ENCODE peak calls at places on chromosomes 2 and 18, in four cellular contexts. One of them, this sample, is unnamed.

GRCh38 chr18:9721893-9722515 is 13.9 kb downstream of the RAB31 start:
- DNase-seq in GM03348: no peak
- DNase-seq in amniotic epithelial cell: no peak
- DNase-seq in cardiac fibroblast: no peak
- DNase-seq in this sample: no peak

GRCh38 chr2:241489733-241490443 is 18.5 kb downstream of the STK25 start:
- DNase-seq in amniotic epithelial cell: no peak
- DNase-seq in GM03348: no peak
- DNase-seq in cardiac fibroblast: no peak
- DNase-seq in this sample: no peak

GRCh38 chr2:201261911-201262310 is 1.6 kb downstream of the CASP8 start:
- DNase-seq in GM03348: no peak
- DNase-seq in cardiac fibroblast: no peak
- DNase-seq in amniotic epithelial cell: no peak
- DNase-seq in this sample: no peak

GRCh38 chr2:46873632-46874068 is 42.0 kb downstream of the MCFD2 start:
- DNase-seq in cardiac fibroblast: peak
- DNase-seq in GM03348: peak
- DNase-seq in amniotic epithelial cell: peak
- DNase-seq in this sample: peak

GRCh38 chr2:74836675-74837401 is 2.9 kb downstream of the HK2 start:
- DNase-seq in GM03348: no peak
- DNase-seq in cardiac fibroblast: no peak
- DNase-seq in amniotic epithelial cell: no peak
- DNase-seq in this sample: no peak

GRCh38 chr2:149431337-149431736 is 101.0 kb downstream of the LYPD6 start:
- DNase-seq in cardiac fibroblast: no peak
- DNase-seq in GM03348: peak
- DNase-seq in amniotic epithelial cell: peak
- DNase-seq in this sample: no peak

GRCh38 chr2:126886906-126887280 is 11.8 kb upstream of the TEX51 start:
- DNase-seq in GM03348: no peak
- DNase-seq in cardiac fibroblast: no peak
- DNase-seq in amniotic epithelial cell: no peak
- DNase-seq in this sample: no peak

GRCh38 chr2:160974803-160975202 is 185.4 kb upstream of the TANK start:
- DNase-seq in amniotic epithelial cell: no peak
- DNase-seq in GM03348: no peak
- DNase-seq in cardiac fibroblast: peak
- DNase-seq in this sample: no peak

GRCh38 chr2:19435815-19436214 is 77.4 kb upstream of the OSR1 start:
- DNase-seq in cardiac fibroblast: no peak
- DNase-seq in amniotic epithelial cell: no peak
- DNase-seq in GM03348: peak
- DNase-seq in this sample: no peak

GRCh38 chr2:69969126-69969983 is 7.9 kb upstream of the ASPRV1 start:
- DNase-seq in amniotic epithelial cell: no peak
- DNase-seq in cardiac fibroblast: no peak
- DNase-seq in GM03348: no peak
- DNase-seq in this sample: no peak

GRCh38 chr2:42962521-42962953 is 170.2 kb upstream of the HAAO start:
- DNase-seq in GM03348: no peak
- DNase-seq in amniotic epithelial cell: no peak
- DNase-seq in cardiac fibroblast: peak
- DNase-seq in this sample: peak

GRCh38 chr18:12476955-12477354 is 69.2 kb downstream of the PRELID3A start:
- DNase-seq in cardiac fibroblast: no peak
- DNase-seq in amniotic epithelial cell: peak
- DNase-seq in GM03348: no peak
- DNase-seq in this sample: no peak

GRCh38 chr2:54557601-54558187 is 101.6 kb downstream of the SPTBN1 start:
- DNase-seq in amniotic epithelial cell: peak
- DNase-seq in cardiac fibroblast: peak
- DNase-seq in GM03348: no peak
- DNase-seq in this sample: peak

GRCh38 chr2:33342171-33342570 is 134.3 kb upstream of the RASGRP3 start:
- DNase-seq in amniotic epithelial cell: no peak
- DNase-seq in cardiac fibroblast: peak
- DNase-seq in GM03348: no peak
- DNase-seq in this sample: peak

GRCh38 chr18:53458944-53459580 is 765.4 kb downstream of the MBD2 start:
- DNase-seq in amniotic epithelial cell: no peak
- DNase-seq in GM03348: no peak
- DNase-seq in cardiac fibroblast: no peak
- DNase-seq in this sample: no peak

GRCh38 chr2:235591921-235592320 is 98.1 kb downstream of the AGAP1 start:
- DNase-seq in amniotic epithelial cell: no peak
- DNase-seq in cardiac fibroblast: peak
- DNase-seq in GM03348: no peak
- DNase-seq in this sample: no peak

GRCh38 chr2:152347076-152347475 is 12.1 kb downstream of the FMNL2 start:
- DNase-seq in GM03348: peak
- DNase-seq in amniotic epithelial cell: peak
- DNase-seq in cardiac fibroblast: peak
- DNase-seq in this sample: no peak

GRCh38 chr2:116094196-116094595 is 1651.8 kb downstream of the DPP10 start:
- DNase-seq in cardiac fibroblast: no peak
- DNase-seq in amniotic epithelial cell: no peak
- DNase-seq in GM03348: no peak
- DNase-seq in this sample: no peak

GRCh38 chr2:177724398-177725287 is 332.1 kb downstream of the AGPS start:
- DNase-seq in cardiac fibroblast: peak
- DNase-seq in amniotic epithelial cell: peak
- DNase-seq in GM03348: peak
- DNase-seq in this sample: peak

GRCh38 chr2:234840336-234840735 is 111.5 kb upstream of the SH3BP4 start:
- DNase-seq in amniotic epithelial cell: peak
- DNase-seq in cardiac fibroblast: peak
- DNase-seq in GM03348: peak
- DNase-seq in this sample: peak

GRCh38 chr2:14401838-14402237 is 230.7 kb upstream of the LRATD1 start:
- DNase-seq in cardiac fibroblast: no peak
- DNase-seq in amniotic epithelial cell: no peak
- DNase-seq in GM03348: no peak
- DNase-seq in this sample: no peak

GRCh38 chr2:78780321-78780720 is 245.2 kb upstream of the REG3G start:
- DNase-seq in amniotic epithelial cell: no peak
- DNase-seq in GM03348: no peak
- DNase-seq in cardiac fibroblast: no peak
- DNase-seq in this sample: no peak

GRCh38 chr2:54880428-54880827 is 157.0 kb downstream of the EML6 start:
- DNase-seq in amniotic epithelial cell: no peak
- DNase-seq in cardiac fibroblast: no peak
- DNase-seq in GM03348: no peak
- DNase-seq in this sample: no peak

GRCh38 chr2:172198361-172198760 is 95.7 kb upstream of the DLX2 start:
- DNase-seq in amniotic epithelial cell: no peak
- DNase-seq in cardiac fibroblast: no peak
- DNase-seq in GM03348: no peak
- DNase-seq in this sample: no peak

GRCh38 chr2:44479127-44479887 is 117.6 kb downstream of the CAMKMT start:
- DNase-seq in amniotic epithelial cell: peak
- DNase-seq in cardiac fibroblast: peak
- DNase-seq in GM03348: peak
- DNase-seq in this sample: peak

GRCh38 chr2:127105656-127106456 is 1.1 kb downstream of the BIN1 start:
- DNase-seq in GM03348: peak
- DNase-seq in amniotic epithelial cell: no peak
- DNase-seq in cardiac fibroblast: peak
- DNase-seq in this sample: peak

GRCh38 chr2:228654707-228655106 is 473.2 kb upstream of the SPHKAP start:
- DNase-seq in GM03348: no peak
- DNase-seq in amniotic epithelial cell: no peak
- DNase-seq in cardiac fibroblast: no peak
- DNase-seq in this sample: no peak

GRCh38 chr2:231987088-231987788 is 25.7 kb downstream of the DIS3L2 start:
- DNase-seq in cardiac fibroblast: peak
- DNase-seq in amniotic epithelial cell: no peak
- DNase-seq in GM03348: peak
- DNase-seq in this sample: no peak

GRCh38 chr2:182220318-182220717 is 206.5 kb downstream of the PDE1A start:
- DNase-seq in cardiac fibroblast: no peak
- DNase-seq in GM03348: no peak
- DNase-seq in amniotic epithelial cell: no peak
- DNase-seq in this sample: no peak

GRCh38 chr2:222399038-222399783 is 25.1 kb upstream of the SGPP2 start:
- DNase-seq in amniotic epithelial cell: no peak
- DNase-seq in cardiac fibroblast: no peak
- DNase-seq in GM03348: no peak
- DNase-seq in this sample: no peak

GRCh38 chr2:138275881-138276280 is 225.7 kb upstream of the SPOPL start:
- DNase-seq in cardiac fibroblast: peak
- DNase-seq in GM03348: peak
- DNase-seq in amniotic epithelial cell: no peak
- DNase-seq in this sample: no peak

GRCh38 chr2:210392469-210392881 is 77.5 kb upstream of the MYL1 start:
- DNase-seq in cardiac fibroblast: no peak
- DNase-seq in GM03348: no peak
- DNase-seq in amniotic epithelial cell: no peak
- DNase-seq in this sample: no peak

GRCh38 chr2:85277416-85278158 is 50.2 kb downstream of the TGOLN2 start:
- DNase-seq in GM03348: peak
- DNase-seq in amniotic epithelial cell: peak
- DNase-seq in cardiac fibroblast: peak
- DNase-seq in this sample: peak

GRCh38 chr2:30769891-30770462 is 37.3 kb downstream of the CAPN13 start:
- DNase-seq in GM03348: no peak
- DNase-seq in amniotic epithelial cell: no peak
- DNase-seq in cardiac fibroblast: no peak
- DNase-seq in this sample: no peak

GRCh38 chr2:7083580-7084509 is 166.6 kb downstream of the RNF144A start:
- DNase-seq in cardiac fibroblast: peak
- DNase-seq in amniotic epithelial cell: peak
- DNase-seq in GM03348: peak
- DNase-seq in this sample: peak

GRCh38 chr18:23689616-23690504 is 607 bp downstream of the LAMA3 start:
- DNase-seq in amniotic epithelial cell: no peak
- DNase-seq in cardiac fibroblast: no peak
- DNase-seq in GM03348: no peak
- DNase-seq in this sample: peak

GRCh38 chr18:49878996-49879585 is 65.8 kb upstream of the ACAA2 start:
- DNase-seq in GM03348: no peak
- DNase-seq in cardiac fibroblast: no peak
- DNase-seq in amniotic epithelial cell: peak
- DNase-seq in this sample: no peak